ENCODE peak calls at places on chromosomes 3 and 15, in four cellular contexts. Z is H1, T is GM12878, V is HepG2. W is an unnamed sample.

GRCh38 chr3:169675091-169675490 is 11.6 kb upstream of the MECOM start:
- DNase-seq in V (no peak), T (no peak), Z (no peak), W (no peak)

GRCh38 chr3:71356272-71356671 is 227.3 kb downstream of the FOXP1 start:
- DNase-seq in T (no peak), V (no peak), Z (no peak), W (no peak)

GRCh38 chr15:72824112-72824511 is 40.6 kb upstream of the ADPGK start:
- DNase-seq in V (no peak), T (no peak), Z (no peak), W (no peak)

GRCh38 chr3:122874116-122874515 is 79.2 kb downstream of the SLC49A4 start:
- DNase-seq in Z (no peak), V (no peak), T (no peak), W (no peak)

GRCh38 chr3:160754371-160754854 is 1.6 kb upstream of the PPM1L start:
- DNase-seq in Z (no peak), T (no peak), V (no peak), W (peak)

GRCh38 chr3:192919895-192920294 is 2.2 kb upstream of the MB21D2 start:
- DNase-seq in Z (no peak), T (no peak), V (no peak), W (no peak)

GRCh38 chr15:99433757-99434211 is 132.0 kb upstream of the MEF2A start:
- DNase-seq in V (no peak), Z (no peak), T (no peak), W (no peak)

GRCh38 chr15:67828379-67828968 is 3.2 kb downstream of the SKOR1 start:
- DNase-seq in Z (no peak), T (no peak), V (no peak), W (no peak)

GRCh38 chr3:155664922-155665695 is 79.8 kb downstream of the PLCH1 start:
- DNase-seq in Z (no peak), V (peak), T (no peak), W (no peak)

GRCh38 chr15:39409876-39410505 is 170.9 kb upstream of the THBS1 start:
- DNase-seq in V (no peak), T (no peak), Z (no peak), W (no peak)

GRCh38 chr15:48190932-48191573 is 412 bp upstream of the CTXN2 start:
- DNase-seq in V (peak), Z (no peak), T (no peak), W (no peak)

GRCh38 chr3:50347187-50347813 is 1.8 kb upstream of the ZMYND10 start:
- DNase-seq in V (peak), Z (no peak), T (no peak), W (peak)

GRCh38 chr15:46365612-46366011 is 730.8 kb downstream of the SQOR start:
- DNase-seq in V (no peak), Z (no peak), T (no peak), W (no peak)

GRCh38 chr3:182735672-182736071 is 57.6 kb upstream of the ATP11B start:
- DNase-seq in Z (no peak), V (no peak), T (no peak), W (no peak)

GRCh38 chr3:12782172-12782815 is 14.2 kb upstream of the CAND2 start:
- DNase-seq in V (no peak), T (no peak), Z (no peak), W (peak)
- H3K27ac ChIP-seq in V (no peak), T (no peak), Z (no peak), W (no peak)

GRCh38 chr15:84784262-84784661 is 32.9 kb upstream of the ALPK3 start:
- DNase-seq in Z (no peak), T (no peak), V (no peak), W (no peak)
- TF ChIP-seq KDM1A in Z (no peak), T (no peak), V (no peak), W (no peak)

GRCh38 chr15:74122403-74123130 is 7.8 kb upstream of the ISLR2 start:
- DNase-seq in Z (no peak), V (no peak), T (no peak), W (no peak)

GRCh38 chr15:74124196-74124595 is 6.2 kb upstream of the ISLR2 start:
- DNase-seq in Z (no peak), V (no peak), T (no peak), W (no peak)

GRCh38 chr15:74123131-74123429 is 7.3 kb upstream of the ISLR2 start:
- DNase-seq in Z (no peak), T (no peak), V (no peak), W (no peak)

GRCh38 chr15:74121858-74122257 is 8.5 kb upstream of the ISLR2 start:
- DNase-seq in Z (no peak), V (no peak), T (no peak), W (no peak)

DNA sequence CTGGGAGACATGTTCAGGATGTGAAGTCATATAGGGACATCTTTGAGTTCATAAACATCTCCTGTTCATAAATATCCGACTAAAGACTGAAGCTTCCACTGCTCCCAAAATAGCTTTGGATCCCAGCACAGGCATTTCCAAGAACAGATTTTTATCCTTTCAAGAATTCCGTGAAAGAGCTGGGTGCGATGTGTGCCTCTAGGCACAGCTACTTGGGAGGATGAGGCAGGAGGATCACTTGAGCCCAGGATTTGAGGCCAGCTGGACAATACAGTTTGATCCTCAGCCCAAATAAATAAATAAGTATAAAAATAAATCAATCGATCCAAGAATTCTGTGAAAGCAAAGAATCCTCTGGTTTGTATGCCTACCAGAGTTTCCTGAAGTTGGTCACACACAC is 6.7 kb upstream of the ISLR2 start:
- DNase-seq in T (no peak), Z (no peak), V (no peak), W (no peak)
- H2AFZ ChIP-seq in T (no peak), Z (no peak), V (no peak), W (no peak)

GRCh38 chr3:74377701-74378100 is 236.8 kb downstream of the CNTN3 start:
- DNase-seq in Z (no peak), T (no peak), V (no peak), W (no peak)
- H3K27ac ChIP-seq in Z (no peak), T (no peak), V (no peak), W (no peak)

GRCh38 chr15:90294601-90295269 is 29.3 kb downstream of the NGRN start:
- DNase-seq in T (no peak), Z (no peak), V (no peak), W (no peak)
- TF ChIP-seq KDM1A in T (no peak), Z (no peak), V (no peak), W (no peak)

GRCh38 chr15:85615930-85616329 is 178.8 kb downstream of the KLHL25 start:
- DNase-seq in Z (no peak), V (peak), T (no peak), W (peak)

GRCh38 chr15:85616549-85616948 is 178.2 kb downstream of the KLHL25 start:
- DNase-seq in T (no peak), Z (no peak), V (no peak), W (no peak)

GRCh38 chr15:85620321-85621044 is 174.2 kb downstream of the KLHL25 start:
- DNase-seq in Z (no peak), V (no peak), T (no peak), W (no peak)

GRCh38 chr15:85621096-85621495 is 173.6 kb downstream of the KLHL25 start:
- DNase-seq in Z (no peak), V (no peak), T (no peak), W (no peak)

DNA sequence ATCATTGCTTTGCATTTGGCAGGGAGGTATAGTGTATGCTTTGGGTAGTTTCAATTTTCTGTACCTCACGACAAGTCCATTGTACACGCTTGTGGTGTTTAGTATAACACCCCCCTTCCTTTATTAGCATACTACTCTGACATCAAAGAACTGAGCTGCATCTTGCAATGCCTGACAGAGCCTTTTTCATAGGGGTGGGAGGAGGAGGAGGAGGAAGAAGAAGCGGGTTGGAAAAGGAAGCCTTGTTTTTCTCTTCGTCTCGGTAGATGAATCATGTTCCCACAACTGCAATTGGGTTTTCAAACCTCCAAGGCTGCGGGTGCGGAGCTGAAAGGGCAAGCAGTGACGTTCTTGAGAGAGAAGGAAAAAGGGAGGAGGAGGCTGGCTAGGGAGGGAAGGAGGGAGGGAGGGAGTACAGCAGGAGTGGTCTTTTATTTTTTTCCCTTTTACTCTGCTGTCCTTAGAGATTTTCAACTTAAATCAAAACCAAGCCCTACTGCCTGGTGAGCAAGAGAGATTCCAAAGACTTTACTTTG is 175.7 kb downstream of the KLHL25 start:
- DNase-seq in Z (no peak), T (no peak), V (no peak), W (no peak)
- H2AFZ ChIP-seq in Z (no peak), T (no peak), V (no peak), W (no peak)

GRCh38 chr3:113736548-113737089 is 9.4 kb downstream of the NAA50 start:
- DNase-seq in T (peak), Z (no peak), V (peak), W (peak)
- H3K27ac ChIP-seq in T (peak), Z (no peak), V (peak), W (peak)

GRCh38 chr3:176690470-176690869 is 506.8 kb downstream of the TBL1XR1 start:
- DNase-seq in T (no peak), V (no peak), Z (no peak), W (no peak)
- TF ChIP-seq KDM1A in T (no peak), V (no peak), Z (no peak), W (no peak)

GRCh38 chr3:45187597-45188210 is 38.4 kb downstream of the TMEM158 start:
- DNase-seq in Z (no peak), V (no peak), T (no peak), W (no peak)

GRCh38 chr3:45185461-45185860 is 39.3 kb upstream of the CDCP1 start:
- DNase-seq in Z (no peak), V (no peak), T (no peak), W (peak)

GRCh38 chr3:45182915-45183881 is 37.0 kb upstream of the CDCP1 start:
- DNase-seq in V (peak), T (no peak), Z (no peak), W (peak)

GRCh38 chr3:45186871-45187270 is 39.2 kb downstream of the TMEM158 start:
- DNase-seq in V (no peak), T (no peak), Z (no peak), W (no peak)

DNA sequence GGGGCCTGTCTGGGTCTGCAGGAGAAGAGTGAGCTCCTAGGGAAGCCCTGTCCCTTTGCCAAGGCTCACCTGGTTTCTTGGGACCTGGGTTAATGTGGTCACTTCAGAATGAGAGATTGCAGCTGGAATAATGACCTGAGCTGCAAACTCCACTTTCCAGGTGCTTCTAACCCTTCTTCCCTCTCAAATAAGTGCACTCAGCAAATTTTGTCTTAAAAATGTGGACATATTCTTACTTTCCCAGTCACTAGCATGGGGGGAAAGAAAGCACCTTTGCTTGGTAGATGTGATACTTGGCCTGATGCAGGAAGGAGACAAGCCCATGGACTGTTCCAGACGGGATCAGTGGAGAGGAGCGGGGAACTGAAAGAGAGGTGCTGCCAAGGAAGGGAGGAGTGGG is 38.9 kb upstream of the CDCP1 start:
- DNase-seq in Z (no peak), V (no peak), T (no peak), W (no peak)
- H2AFZ ChIP-seq in Z (no peak), V (no peak), T (no peak), W (peak)

DNA sequence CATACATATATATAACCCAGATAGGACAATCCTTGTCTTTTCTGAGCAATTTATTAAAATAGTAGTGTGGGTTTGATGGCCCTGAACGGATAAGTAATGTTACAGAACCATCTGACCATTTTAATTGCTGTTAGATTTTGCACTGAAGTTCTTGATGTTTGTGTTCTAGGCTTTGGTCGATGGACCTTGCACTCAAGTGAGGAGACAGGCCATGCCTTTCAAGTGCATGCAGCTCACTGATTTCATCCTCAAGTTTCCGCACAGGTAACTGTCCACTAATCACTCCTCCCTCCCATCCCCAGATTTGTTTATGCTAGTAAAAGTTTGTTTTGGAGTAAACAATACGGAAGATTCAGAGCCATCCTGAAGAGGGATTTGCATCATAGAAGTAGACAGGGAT is 1.3 kb downstream of the RPL14 start:
- DNase-seq in Z (no peak), T (no peak), V (no peak), W (no peak)
- H3K27ac ChIP-seq in Z (no peak), T (peak), V (peak), W (peak)

W was measured in K562.